ENCODE peak calls at places on chromosomes 1 and 21, in four cellular contexts. One of them, this sample, is unnamed.

GRCh38 chr1:28296401-28297220 is 32.2 kb upstream of the MED18 start:
- DNase-seq in fibroblast of lung: peak; percentile 21
- DNase-seq in Caco-2: peak; percentile 97
- DNase-seq in cardiac muscle cell: peak; percentile 71
- DNase-seq in this sample: peak; percentile 32

GRCh38 chr1:190679032-190679431 is 201.4 kb upstream of the BRINP3 start:
- DNase-seq in fibroblast of lung: peak; percentile 34
- DNase-seq in Caco-2: no peak
- DNase-seq in cardiac muscle cell: no peak
- DNase-seq in this sample: no peak

GRCh38 chr1:177017453-177017852 is 147.1 kb downstream of the ASTN1 start:
- DNase-seq in fibroblast of lung: no peak
- DNase-seq in Caco-2: no peak
- DNase-seq in cardiac muscle cell: no peak
- DNase-seq in this sample: no peak

GRCh38 chr1:179867493-179868330 is 9.9 kb downstream of the TOR1AIP2 start:
- DNase-seq in fibroblast of lung: peak; percentile 32
- DNase-seq in Caco-2: peak; percentile 61
- DNase-seq in cardiac muscle cell: peak; percentile 75
- DNase-seq in this sample: no peak

GRCh38 chr1:205172729-205173366 is 38.7 kb downstream of the DSTYK start:
- DNase-seq in fibroblast of lung: peak; percentile 98
- DNase-seq in Caco-2: no peak
- DNase-seq in cardiac muscle cell: no peak
- DNase-seq in this sample: no peak

GRCh38 chr1:53634571-53634979 is 104.4 kb downstream of the GLIS1 start:
- DNase-seq in fibroblast of lung: no peak
- DNase-seq in Caco-2: no peak
- DNase-seq in cardiac muscle cell: no peak
- DNase-seq in this sample: no peak

GRCh38 chr1:8787218-8787617 is 30.2 kb downstream of the RERE start:
- DNase-seq in fibroblast of lung: no peak
- DNase-seq in Caco-2: no peak
- DNase-seq in cardiac muscle cell: no peak
- DNase-seq in this sample: no peak

GRCh38 chr1:228083871-228084278 is 1.4 kb downstream of the ARF1 start:
- DNase-seq in fibroblast of lung: peak; percentile 23
- DNase-seq in Caco-2: no peak
- DNase-seq in cardiac muscle cell: no peak
- DNase-seq in this sample: no peak

GRCh38 chr1:58477390-58477789 is 69.1 kb downstream of the OMA1 start:
- DNase-seq in fibroblast of lung: peak; percentile 23
- DNase-seq in Caco-2: no peak
- DNase-seq in cardiac muscle cell: no peak
- DNase-seq in this sample: no peak

GRCh38 chr1:12059722-12060464 is 3.2 kb upstream of the TNFRSF8 start:
- DNase-seq in fibroblast of lung: no peak
- DNase-seq in Caco-2: no peak
- DNase-seq in cardiac muscle cell: no peak
- DNase-seq in this sample: no peak

GRCh38 chr1:25890249-25891034 is 14.9 kb upstream of the PAQR7 start:
- DNase-seq in fibroblast of lung: peak; percentile 89
- DNase-seq in Caco-2: peak; percentile 94
- DNase-seq in cardiac muscle cell: no peak
- DNase-seq in this sample: no peak

GRCh38 chr1:205849619-205850355 is at the start of gene PM20D1:
- DNase-seq in fibroblast of lung: peak; percentile 70
- DNase-seq in Caco-2: peak; percentile 82
- DNase-seq in cardiac muscle cell: no peak
- DNase-seq in this sample: peak; percentile 63

GRCh38 chr21:33198346-33199135 is 31.2 kb upstream of the IFNAR2 start:
- DNase-seq in fibroblast of lung: peak; percentile 60
- DNase-seq in Caco-2: no peak
- DNase-seq in cardiac muscle cell: no peak
- DNase-seq in this sample: no peak

GRCh38 chr1:48236716-48237470 is 14.4 kb downstream of the SLC5A9 start:
- DNase-seq in fibroblast of lung: peak; percentile 23
- DNase-seq in Caco-2: no peak
- DNase-seq in cardiac muscle cell: peak; percentile 35
- DNase-seq in this sample: no peak

GRCh38 chr1:155051342-155051776 is 243 bp downstream of the ADAM15 start:
- DNase-seq in fibroblast of lung: no peak
- DNase-seq in Caco-2: no peak
- DNase-seq in cardiac muscle cell: no peak
- DNase-seq in this sample: no peak

GRCh38 chr21:43339668-43340067 is 87.3 kb downstream of the SIK1 start:
- DNase-seq in fibroblast of lung: no peak
- DNase-seq in Caco-2: no peak
- DNase-seq in cardiac muscle cell: no peak
- DNase-seq in this sample: no peak

GRCh38 chr1:194014004-194014403 is 827.6 kb upstream of the B3GALT2 start:
- DNase-seq in fibroblast of lung: peak; percentile 56
- DNase-seq in Caco-2: no peak
- DNase-seq in cardiac muscle cell: no peak
- DNase-seq in this sample: no peak

GRCh38 chr1:26627959-26628358 is 67.9 kb upstream of the ARID1A start:
- DNase-seq in fibroblast of lung: no peak
- DNase-seq in Caco-2: no peak
- DNase-seq in cardiac muscle cell: no peak
- DNase-seq in this sample: no peak

GRCh38 chr1:110475358-110476027 is 24.5 kb downstream of the PROK1 start:
- DNase-seq in fibroblast of lung: no peak
- DNase-seq in Caco-2: peak; percentile 54
- DNase-seq in cardiac muscle cell: no peak
- DNase-seq in this sample: no peak

GRCh38 chr1:18413906-18414305 is 66.8 kb upstream of the KLHDC7A start:
- DNase-seq in fibroblast of lung: no peak
- DNase-seq in Caco-2: peak; percentile 67
- DNase-seq in cardiac muscle cell: no peak
- DNase-seq in this sample: no peak

GRCh38 chr21:16838330-16838729 is 674.5 kb upstream of the CXADR start:
- DNase-seq in fibroblast of lung: peak; percentile 57
- DNase-seq in Caco-2: no peak
- DNase-seq in cardiac muscle cell: no peak
- DNase-seq in this sample: no peak

GRCh38 chr1:236338096-236338495 is 56.0 kb upstream of the EDARADD start:
- DNase-seq in fibroblast of lung: peak; percentile 25
- DNase-seq in Caco-2: no peak
- DNase-seq in cardiac muscle cell: no peak
- DNase-seq in this sample: no peak

GRCh38 chr1:940121-941026 is 16.7 kb downstream of the SAMD11 start:
- DNase-seq in fibroblast of lung: peak; percentile 77
- DNase-seq in Caco-2: no peak
- DNase-seq in cardiac muscle cell: peak; percentile 72
- DNase-seq in this sample: no peak

GRCh38 chr1:2801046-2801445 is 447 bp downstream of the TTC34 start:
- DNase-seq in fibroblast of lung: no peak
- DNase-seq in Caco-2: no peak
- DNase-seq in cardiac muscle cell: no peak
- DNase-seq in this sample: no peak

GRCh38 chr21:33968082-33968997 is 52.7 kb upstream of the ATP5PO start:
- DNase-seq in fibroblast of lung: peak; percentile 94
- DNase-seq in Caco-2: peak; percentile 60
- DNase-seq in cardiac muscle cell: peak; percentile 42
- DNase-seq in this sample: no peak

GRCh38 chr1:43969746-43970466 is at the start of gene DPH2:
- DNase-seq in fibroblast of lung: peak; percentile 97
- DNase-seq in Caco-2: peak; percentile 97
- DNase-seq in cardiac muscle cell: peak; percentile 97
- DNase-seq in this sample: peak; percentile 88

GRCh38 chr1:229037806-229038405 is 233.0 kb upstream of the RAB4A start:
- DNase-seq in fibroblast of lung: no peak
- DNase-seq in Caco-2: no peak
- DNase-seq in cardiac muscle cell: no peak
- DNase-seq in this sample: no peak

GRCh38 chr1:235169986-235170385 is 8.9 kb upstream of the RBM34 start:
- DNase-seq in fibroblast of lung: no peak
- DNase-seq in Caco-2: no peak
- DNase-seq in cardiac muscle cell: no peak
- DNase-seq in this sample: no peak

GRCh38 chr1:8396912-8397406 is 79.0 kb downstream of the SLC45A1 start:
- DNase-seq in fibroblast of lung: peak; percentile 100
- DNase-seq in Caco-2: no peak
- DNase-seq in cardiac muscle cell: peak; percentile 20
- DNase-seq in this sample: no peak

GRCh38 chr1:209412036-209412435 is 171.5 kb upstream of the CAMK1G start:
- DNase-seq in fibroblast of lung: peak; percentile 38
- DNase-seq in Caco-2: no peak
- DNase-seq in cardiac muscle cell: no peak
- DNase-seq in this sample: no peak

GRCh38 chr1:181347495-181348390 is 135.6 kb upstream of the CACNA1E start:
- DNase-seq in fibroblast of lung: no peak
- DNase-seq in Caco-2: no peak
- DNase-seq in cardiac muscle cell: no peak
- DNase-seq in this sample: no peak

GRCh38 chr21:27734146-27734545 is 767.3 kb upstream of the ADAMTS5 start:
- DNase-seq in fibroblast of lung: peak; percentile 64
- DNase-seq in Caco-2: no peak
- DNase-seq in cardiac muscle cell: no peak
- DNase-seq in this sample: no peak

GRCh38 chr1:68454534-68454933 is 4.8 kb upstream of the RPE65 start:
- DNase-seq in fibroblast of lung: no peak
- DNase-seq in Caco-2: no peak
- DNase-seq in cardiac muscle cell: peak; percentile 20
- DNase-seq in this sample: no peak

GRCh38 chr21:25906554-25906953 is 171.8 kb downstream of the GABPA start:
- DNase-seq in fibroblast of lung: no peak
- DNase-seq in Caco-2: no peak
- DNase-seq in cardiac muscle cell: no peak
- DNase-seq in this sample: no peak

GRCh38 chr1:20702416-20702815 is 15.4 kb downstream of the KIF17 start:
- DNase-seq in fibroblast of lung: no peak
- DNase-seq in Caco-2: no peak
- DNase-seq in cardiac muscle cell: no peak
- DNase-seq in this sample: no peak
- TF ChIP-seq CTCF in fibroblast of lung: peak; percentile 38
- TF ChIP-seq CTCF in Caco-2: no peak
- TF ChIP-seq CTCF in cardiac muscle cell: peak; percentile 46
- TF ChIP-seq CTCF in this sample: no peak

DNA sequence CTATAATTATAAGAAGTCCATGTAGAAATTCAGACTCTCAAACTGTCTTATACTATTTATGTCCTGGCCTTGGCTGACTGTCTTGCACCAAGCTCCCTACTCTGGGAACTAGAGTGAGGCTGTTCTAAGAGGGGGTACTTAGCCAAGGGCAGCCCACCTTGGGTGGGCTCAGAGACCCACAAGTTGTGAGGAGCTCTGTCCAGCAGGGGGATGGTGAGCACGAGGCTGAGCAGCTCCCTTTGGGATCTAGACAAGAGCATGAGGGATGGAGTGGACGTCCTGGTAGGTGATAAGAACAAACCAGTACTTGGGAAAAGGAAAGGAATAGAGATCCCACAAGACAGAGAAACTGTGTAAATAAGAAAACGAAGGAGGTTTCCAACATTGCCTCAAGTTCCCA is 127.1 kb upstream of the SLC44A3 start:
- DNase-seq in fibroblast of lung: no peak
- DNase-seq in Caco-2: no peak
- DNase-seq in cardiac muscle cell: no peak
- DNase-seq in this sample: no peak
- TF ChIP-seq CTCF in fibroblast of lung: no peak
- TF ChIP-seq CTCF in Caco-2: no peak
- TF ChIP-seq CTCF in cardiac muscle cell: no peak
- TF ChIP-seq CTCF in this sample: no peak

GRCh38 chr1:164709541-164710287 is 150.7 kb downstream of the PBX1 start:
- DNase-seq in fibroblast of lung: peak; percentile 44
- DNase-seq in Caco-2: no peak
- DNase-seq in cardiac muscle cell: no peak
- DNase-seq in this sample: no peak
- TF ChIP-seq CTCF in fibroblast of lung: no peak
- TF ChIP-seq CTCF in Caco-2: no peak
- TF ChIP-seq CTCF in cardiac muscle cell: no peak
- TF ChIP-seq CTCF in this sample: no peak

DNA sequence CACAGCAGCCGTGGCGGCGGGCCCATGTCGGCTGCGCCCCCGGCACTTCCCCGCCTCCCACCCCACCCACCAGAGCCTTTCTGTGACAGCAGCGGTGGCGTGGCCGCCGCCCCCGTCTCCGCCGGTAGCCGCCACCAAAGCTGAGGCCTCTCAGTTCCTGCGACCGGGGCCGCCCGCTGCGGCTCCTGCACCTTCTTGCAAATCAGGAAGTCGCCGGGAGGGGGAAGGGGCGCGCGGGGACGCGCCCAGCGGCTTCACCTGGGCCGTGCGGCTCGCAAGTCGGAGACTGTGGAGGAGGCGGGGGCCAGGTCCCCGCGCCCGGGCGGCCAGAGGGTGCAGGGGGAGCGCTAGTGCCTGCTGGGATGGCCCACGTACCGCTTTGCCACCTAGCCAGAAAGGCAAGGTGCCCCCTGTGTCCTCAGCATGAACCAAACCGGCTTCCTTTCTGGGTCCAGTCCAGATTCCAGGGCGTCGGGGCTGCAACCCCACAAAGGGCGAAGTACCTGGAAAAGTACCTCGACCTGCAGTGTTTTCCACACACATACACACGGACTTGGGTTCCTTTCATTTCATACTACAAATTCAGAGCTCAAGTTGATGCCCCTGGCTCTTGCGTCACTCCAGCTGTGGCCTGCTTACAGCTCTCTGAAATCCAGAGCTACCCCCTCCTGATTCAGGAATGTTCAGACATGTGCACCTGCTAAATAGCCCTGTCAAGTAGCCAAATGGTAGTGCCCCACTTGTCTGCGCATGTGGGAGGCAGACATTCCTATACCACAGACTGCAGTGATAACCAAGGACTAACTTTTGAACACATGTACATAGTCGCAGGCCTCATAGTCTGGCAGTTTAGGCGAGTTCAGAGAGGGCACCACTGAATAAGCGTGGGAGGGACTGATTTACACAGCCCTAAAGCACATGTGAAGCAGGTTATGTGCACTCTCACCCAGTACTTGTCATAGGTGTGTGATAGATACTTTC is at the start of gene DENND1B:
- DNase-seq in fibroblast of lung: peak; percentile 88
- DNase-seq in Caco-2: peak; percentile 88
- DNase-seq in cardiac muscle cell: peak; percentile 83
- DNase-seq in this sample: no peak
- TF ChIP-seq CTCF in fibroblast of lung: no peak
- TF ChIP-seq CTCF in Caco-2: no peak
- TF ChIP-seq CTCF in cardiac muscle cell: no peak
- TF ChIP-seq CTCF in this sample: no peak

DNA sequence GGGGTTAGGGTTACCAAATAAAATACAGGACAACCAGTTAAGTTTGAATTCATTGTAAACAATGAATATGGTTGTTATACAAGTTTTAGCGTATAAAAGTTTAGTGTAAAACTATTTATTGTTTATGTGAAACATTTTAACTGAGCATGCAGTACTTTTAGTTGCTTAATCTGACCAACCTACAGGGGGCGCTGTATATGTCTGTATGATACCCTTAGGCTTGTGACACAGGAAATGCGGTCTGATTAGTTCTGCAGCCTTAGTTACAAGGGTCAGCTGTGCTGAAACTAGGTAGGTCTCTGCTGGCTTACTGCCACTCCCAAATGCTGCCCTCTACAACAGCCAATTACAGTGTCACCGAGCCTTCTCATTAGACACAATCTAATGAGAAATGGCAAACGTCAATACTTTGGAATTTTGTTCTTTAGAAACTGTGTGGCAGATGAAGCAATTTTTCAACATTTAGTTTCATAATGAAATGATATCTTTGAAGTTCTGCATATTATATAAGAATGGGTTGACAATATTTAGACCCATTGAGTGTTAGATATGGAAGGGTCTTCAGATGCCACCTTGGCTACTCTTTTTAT is 56.2 kb downstream of the NTNG1 start:
- DNase-seq in fibroblast of lung: peak; percentile 11
- DNase-seq in Caco-2: no peak
- DNase-seq in cardiac muscle cell: peak; percentile 16
- DNase-seq in this sample: no peak
- TF ChIP-seq CTCF in fibroblast of lung: no peak
- TF ChIP-seq CTCF in Caco-2: no peak
- TF ChIP-seq CTCF in cardiac muscle cell: peak; percentile 12
- TF ChIP-seq CTCF in this sample: no peak

This sample was measured in omental fat pad.